ENCODE peak calls at places on chromosomes 16 and 17, in four cellular contexts. R is body of pancreas, I is PC-3, B is heart right ventricle. U is an unnamed sample.

GRCh38 chr17:1752425-1752941 is 9.4 kb upstream of the SERPINF1 start:
- ATAC-seq in B (peak; percentile 41), R (peak; percentile 72), I (peak; percentile 90), U (peak; percentile 65)

GRCh38 chr17:79969906-79970305 is 65.8 kb downstream of the TBC1D16 start:
- ATAC-seq in B (no peak), R (no peak), I (no peak), U (no peak)

GRCh38 chr17:13962716-13963115 is 106.6 kb upstream of the COX10 start:
- ATAC-seq in B (no peak), I (no peak), R (no peak), U (no peak)

GRCh38 chr16:89331371-89332109 is 114.0 kb downstream of the ZNF778 start:
- ATAC-seq in B (no peak), R (no peak), I (no peak), U (no peak)

GRCh38 chr17:51794466-51794865 is 364.0 kb downstream of the CA10 start:
- ATAC-seq in B (no peak), I (no peak), R (no peak), U (no peak)

GRCh38 chr17:60151355-60151754 is 1.6 kb downstream of the CA4 start:
- ATAC-seq in R (no peak), I (no peak), B (no peak), U (no peak)

GRCh38 chr16:73735018-73735417 is 561.6 kb upstream of the PSMD7 start:
- ATAC-seq in I (peak; percentile 38), B (no peak), R (no peak), U (no peak)

GRCh38 chr16:31871510-31871909 is 2.1 kb upstream of the ZNF267 start:
- ATAC-seq in B (no peak), I (no peak), R (no peak), U (no peak)

GRCh38 chr17:50467855-50468119 is 893 bp downstream of the CHAD start:
- ATAC-seq in R (no peak), I (no peak), B (no peak), U (no peak)

GRCh38 chr17:32759476-32759875 is 117.4 kb downstream of the MYO1D start:
- ATAC-seq in B (no peak), I (no peak), R (no peak), U (no peak)

GRCh38 chr17:29004081-29004692 is 1.6 kb downstream of the SEZ6 start:
- ATAC-seq in B (peak; percentile 49), I (no peak), R (no peak), U (no peak)

GRCh38 chr17:45090711-45091110 is 29.6 kb downstream of the NMT1 start:
- ATAC-seq in B (no peak), R (no peak), I (no peak), U (no peak)

GRCh38 chr16:54414671-54415070 is 128.1 kb upstream of the IRX3 start:
- ATAC-seq in B (no peak), R (no peak), I (no peak), U (no peak)
- TF ChIP-seq CTCF in B (no peak), R (no peak), I (no peak), U (no peak)

GRCh38 chr16:49276646-49277385 is 4.8 kb downstream of the CBLN1 start:
- ATAC-seq in I (no peak), R (no peak), B (no peak), U (no peak)
- H3K27me3 ChIP-seq in I (peaks cover 56% of the 10 kb centered on the region), R (peaks cover 60% of the 10 kb centered on the region), B (peaks cover 98% of the 10 kb centered on the region), U (peaks cover 100% of the 10 kb centered on the region)

GRCh38 chr16:69754143-69754468 is 620 bp downstream of the NOB1 start:
- ATAC-seq in I (no peak), R (no peak), B (no peak), U (no peak)
- H3K4me3 ChIP-seq in I (peak overlapping the region; percentile 98), R (peak overlapping the region; percentile 96), B (peak overlapping the region; percentile 71), U (peak overlapping the region; percentile 58)

DNA sequence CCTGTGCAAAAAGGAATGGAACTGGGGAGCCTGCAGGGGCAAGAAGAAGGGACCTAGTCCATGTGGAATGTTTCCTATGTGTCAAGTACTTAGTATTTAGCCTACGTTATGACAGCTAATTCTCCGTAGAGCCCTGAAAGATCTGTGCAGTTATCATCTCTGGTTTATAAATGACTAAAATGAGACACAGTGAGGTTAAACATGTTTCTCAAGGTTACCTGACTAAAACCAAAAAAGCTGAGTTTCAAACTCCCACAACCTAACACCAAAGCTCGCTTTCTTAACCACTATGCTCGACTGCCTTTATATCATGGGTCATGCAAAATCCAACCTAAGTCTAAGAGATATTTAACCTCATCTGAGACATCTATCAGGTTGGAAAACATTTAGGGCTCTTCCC is 53.3 kb upstream of the CCL2 start:
- ATAC-seq in R (no peak), B (no peak), I (no peak), U (no peak)
- TF ChIP-seq CTCF in R (no peak), B (no peak), I (no peak), U (no peak)

DNA sequence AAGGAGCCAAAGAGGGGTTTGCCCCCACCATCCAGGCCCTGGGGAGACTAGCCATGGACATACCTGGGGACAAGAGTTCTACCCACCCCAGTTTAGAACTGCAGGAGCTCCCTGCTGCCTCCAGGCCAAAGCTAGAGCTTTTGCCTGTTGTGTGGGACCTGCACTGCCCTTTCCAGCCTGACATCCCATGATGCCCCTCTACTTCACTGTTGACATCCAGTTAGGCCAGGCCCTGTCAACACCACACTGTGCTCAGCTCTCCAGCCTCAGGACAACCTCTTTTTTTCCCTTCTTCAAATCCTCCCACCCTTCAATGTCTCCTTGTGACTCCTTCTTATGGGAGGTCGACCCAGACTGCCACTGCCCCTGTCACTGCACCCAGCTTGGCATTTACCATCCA is 19.8 kb upstream of the CBFB start:
- ATAC-seq in I (no peak), B (no peak), R (no peak), U (no peak)
- H3K27me3 ChIP-seq in I (no peaks in the 10 kb centered on the region), B (no peaks in the 10 kb centered on the region), R (peaks cover 7% of the 10 kb centered on the region), U (no peaks in the 10 kb centered on the region)

DNA sequence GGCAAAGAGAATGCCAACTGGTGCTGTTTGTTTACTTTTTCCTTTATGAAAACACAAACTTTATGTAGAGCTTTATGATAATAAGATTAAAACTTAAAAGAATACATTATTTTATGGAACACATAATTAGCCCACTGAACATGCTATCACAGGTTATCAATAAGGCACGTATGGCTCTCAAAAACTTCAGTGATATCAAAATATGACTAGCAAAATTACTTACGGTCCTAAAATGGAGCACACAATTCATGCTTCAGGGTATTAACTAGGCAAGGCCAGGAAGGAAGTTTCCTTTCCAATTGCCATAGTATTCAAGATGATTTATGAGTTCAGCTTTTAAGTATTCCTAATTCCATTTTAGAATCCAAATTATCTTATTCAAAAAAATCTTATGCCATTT is 3.6 kb downstream of the RNF43 start:
- ATAC-seq in R (no peak), B (no peak), I (no peak), U (no peak)
- H3K4me3 ChIP-seq in R (no peak overlapping the region), B (no peak overlapping the region), I (peak overlapping the region; percentile 79), U (no peak overlapping the region)

GRCh38 chr16:66699898-66700297 is 3.4 kb upstream of the CMTM4 start:
- ATAC-seq in R (no peak), I (no peak), B (no peak), U (no peak)

GRCh38 chr16:66698046-66698445 is 1.5 kb upstream of the CMTM4 start:
- ATAC-seq in B (no peak), R (no peak), I (no peak), U (no peak)

GRCh38 chr16:66695935-66696668 is 441 bp downstream of the CMTM4 start:
- ATAC-seq in I (peak; percentile 32), B (peak; percentile 1), R (peak; percentile 65), U (no peak)

GRCh38 chr16:66695474-66695934 is 1.0 kb downstream of the CMTM4 start:
- ATAC-seq in R (no peak), B (no peak), I (no peak), U (no peak)

GRCh38 chr16:66696669-66697630 is at the start of gene CMTM4:
- ATAC-seq in R (peak; percentile 94), B (peak; percentile 94), I (peak; percentile 84), U (peak; percentile 98)
- TF ChIP-seq CTCF in R (no peak), B (peak; percentile 29), I (peak; percentile 32), U (peak; percentile 22)

DNA sequence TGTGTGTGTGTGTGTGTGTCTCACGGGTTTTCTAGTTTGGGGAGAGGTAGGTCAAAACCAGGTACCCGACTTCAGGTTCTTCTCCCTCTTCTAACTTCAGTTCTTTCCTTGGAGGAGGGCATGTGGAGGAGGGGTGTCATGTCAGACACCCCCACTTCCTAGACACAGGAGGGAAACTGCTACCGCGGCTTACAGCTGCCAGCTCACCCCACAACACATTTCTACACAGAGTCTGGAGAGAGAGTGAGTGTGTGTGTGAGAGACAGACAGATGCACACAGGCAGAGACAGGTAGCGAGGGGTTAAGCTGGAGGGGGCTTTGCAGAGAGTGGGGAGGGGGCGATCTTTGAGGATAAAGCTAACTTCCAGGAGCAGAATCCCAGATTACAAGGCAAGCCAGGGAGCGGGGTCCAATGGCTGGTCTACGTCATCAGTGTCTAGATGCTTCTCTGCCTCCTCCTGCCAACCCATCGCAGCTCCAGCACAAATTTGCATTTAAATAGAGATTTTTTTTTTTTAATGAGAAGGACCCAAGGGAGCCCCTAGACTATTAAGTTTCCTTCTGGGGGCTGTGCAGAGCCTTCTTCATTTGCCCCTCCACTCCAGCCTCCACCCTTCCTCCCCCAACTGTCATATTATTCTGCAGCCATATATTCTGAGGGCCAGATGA is 48.8 kb downstream of the MRM1 start:
- ATAC-seq in I (no peak), B (no peak), R (no peak), U (no peak)
- H3K27me3 ChIP-seq in I (no peaks in the 10 kb centered on the region), B (peaks cover 88% of the 10 kb centered on the region), R (no peaks in the 10 kb centered on the region), U (peaks cover 83% of the 10 kb centered on the region)